ENCODE peak calls at places on chromosomes 13 and 19, in six cellular contexts. One of them, this sample, is unnamed.

GRCh38 chr19:16930753-16931152 is 42.0 kb downstream of the F2RL3 start:
- DNase-seq in K562: no peak
- DNase-seq in GM12878: no peak
- DNase-seq in HCT116: no peak
- DNase-seq in HepG2: no peak
- DNase-seq in H1: no peak
- DNase-seq in this sample: no peak

GRCh38 chr19:33402421-33403220 is 29.1 kb downstream of the CEBPG start:
- DNase-seq in HCT116: no peak
- DNase-seq in K562: no peak
- DNase-seq in GM12878: no peak
- DNase-seq in HepG2: no peak
- DNase-seq in H1: no peak
- DNase-seq in this sample: no peak

GRCh38 chr19:35995655-35995993 is 636 bp downstream of the SDHAF1 start:
- DNase-seq in HCT116: no peak
- DNase-seq in K562: peak
- DNase-seq in H1: no peak
- DNase-seq in HepG2: peak
- DNase-seq in GM12878: no peak
- DNase-seq in this sample: no peak

GRCh38 chr13:103288114-103288513 is 221.9 kb upstream of the SLC10A2 start:
- DNase-seq in HepG2: no peak
- DNase-seq in GM12878: no peak
- DNase-seq in K562: no peak
- DNase-seq in HCT116: no peak
- DNase-seq in H1: no peak
- DNase-seq in this sample: no peak

GRCh38 chr13:108269601-108270328 is at the start of gene TNFSF13B:
- DNase-seq in HepG2: peak
- DNase-seq in GM12878: peak
- DNase-seq in H1: peak
- DNase-seq in HCT116: no peak
- DNase-seq in K562: peak
- DNase-seq in this sample: no peak

GRCh38 chr19:18683955-18684641 is 618 bp downstream of the CRTC1 start:
- DNase-seq in HCT116: no peak
- DNase-seq in GM12878: no peak
- DNase-seq in HepG2: no peak
- DNase-seq in H1: no peak
- DNase-seq in K562: no peak
- DNase-seq in this sample: no peak

GRCh38 chr19:9673912-9674668 is 810 bp downstream of the ZNF562 start:
- DNase-seq in HepG2: peak
- DNase-seq in HCT116: peak
- DNase-seq in GM12878: peak
- DNase-seq in K562: peak
- DNase-seq in H1: no peak
- DNase-seq in this sample: no peak

GRCh38 chr19:13163609-13164364 is 13.6 kb downstream of the IER2 start:
- DNase-seq in HepG2: peak
- DNase-seq in H1: no peak
- DNase-seq in GM12878: no peak
- DNase-seq in K562: peak
- DNase-seq in HCT116: no peak
- DNase-seq in this sample: peak

GRCh38 chr13:44422755-44423643 is 49.4 kb downstream of the SERP2 start:
- DNase-seq in H1: no peak
- DNase-seq in HepG2: no peak
- DNase-seq in K562: no peak
- DNase-seq in GM12878: no peak
- DNase-seq in HCT116: no peak
- DNase-seq in this sample: no peak

GRCh38 chr19:2282062-2282861 is at the start of gene PEAK3:
- DNase-seq in GM12878: no peak
- DNase-seq in H1: no peak
- DNase-seq in K562: peak
- DNase-seq in HepG2: no peak
- DNase-seq in HCT116: no peak
- DNase-seq in this sample: no peak
- TF ChIP-seq YY1 in GM12878: no peak
- TF ChIP-seq YY1 in H1: no peak
- TF ChIP-seq YY1 in K562: no peak
- TF ChIP-seq YY1 in HepG2: no peak
- TF ChIP-seq YY1 in HCT116: no peak
- TF ChIP-seq YY1 in this sample: no peak

GRCh38 chr13:111316161-111316730 is 4.2 kb upstream of the TEX29 start:
- DNase-seq in HCT116: no peak
- DNase-seq in K562: no peak
- DNase-seq in GM12878: no peak
- DNase-seq in HepG2: no peak
- DNase-seq in H1: no peak
- DNase-seq in this sample: no peak
- TF ChIP-seq ZNF274 in HCT116: no peak
- TF ChIP-seq ZNF274 in K562: no peak
- TF ChIP-seq ZNF274 in GM12878: no peak
- TF ChIP-seq ZNF274 in HepG2: no peak
- TF ChIP-seq ZNF274 in H1: no peak
- TF ChIP-seq ZNF274 in this sample: no peak

GRCh38 chr13:33150146-33150545 is 133.9 kb downstream of the KL start:
- DNase-seq in K562: no peak
- DNase-seq in HCT116: no peak
- DNase-seq in H1: no peak
- DNase-seq in HepG2: peak
- DNase-seq in GM12878: no peak
- DNase-seq in this sample: no peak
- TF ChIP-seq YY1 in K562: no peak
- TF ChIP-seq YY1 in HCT116: no peak
- TF ChIP-seq YY1 in H1: no peak
- TF ChIP-seq YY1 in HepG2: no peak
- TF ChIP-seq YY1 in GM12878: no peak
- TF ChIP-seq YY1 in this sample: no peak

GRCh38 chr13:64928704-64929499 is 2301.2 kb downstream of the PCDH9 start:
- DNase-seq in H1: no peak
- DNase-seq in HCT116: peak
- DNase-seq in GM12878: no peak
- DNase-seq in HepG2: no peak
- DNase-seq in K562: no peak
- DNase-seq in this sample: no peak

GRCh38 chr13:64930636-64931035 is 2299.5 kb downstream of the PCDH9 start:
- DNase-seq in HepG2: no peak
- DNase-seq in K562: no peak
- DNase-seq in GM12878: no peak
- DNase-seq in H1: no peak
- DNase-seq in HCT116: no peak
- DNase-seq in this sample: no peak

GRCh38 chr13:64924401-64924800 is 2305.7 kb downstream of the PCDH9 start:
- DNase-seq in K562: no peak
- DNase-seq in HepG2: no peak
- DNase-seq in H1: no peak
- DNase-seq in GM12878: no peak
- DNase-seq in HCT116: no peak
- DNase-seq in this sample: no peak

GRCh38 chr13:64925284-64925683 is 2304.9 kb downstream of the PCDH9 start:
- DNase-seq in H1: peak
- DNase-seq in GM12878: no peak
- DNase-seq in HepG2: no peak
- DNase-seq in HCT116: no peak
- DNase-seq in K562: no peak
- DNase-seq in this sample: no peak

GRCh38 chr13:64925727-64926126 is 2304.4 kb downstream of the PCDH9 start:
- DNase-seq in HepG2: no peak
- DNase-seq in K562: no peak
- DNase-seq in HCT116: no peak
- DNase-seq in H1: no peak
- DNase-seq in GM12878: no peak
- DNase-seq in this sample: no peak
- TF ChIP-seq ZNF274 in HepG2: no peak
- TF ChIP-seq ZNF274 in K562: no peak
- TF ChIP-seq ZNF274 in HCT116: no peak
- TF ChIP-seq ZNF274 in H1: no peak
- TF ChIP-seq ZNF274 in GM12878: no peak
- TF ChIP-seq ZNF274 in this sample: no peak

DNA sequence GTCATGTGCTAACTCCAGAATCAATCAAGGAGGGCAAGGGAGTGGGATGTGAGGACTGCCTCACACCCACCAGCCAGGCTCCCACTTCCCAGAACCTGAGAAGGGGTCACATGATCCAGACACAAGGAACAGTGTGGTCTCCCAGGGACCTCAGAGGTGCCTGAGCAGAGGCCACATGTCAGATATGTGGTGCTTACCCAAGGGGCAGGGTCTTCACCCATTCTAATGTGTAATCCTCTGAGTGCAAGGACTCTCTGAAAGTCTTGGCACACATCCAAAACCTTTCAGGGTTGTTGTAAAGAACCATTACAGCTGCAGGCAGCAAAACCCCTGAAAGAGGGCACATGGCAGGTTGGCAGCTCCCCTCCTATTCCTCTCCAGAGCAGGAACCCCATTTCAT is 656.6 kb downstream of the UQCRFS1 start:
- DNase-seq in HCT116: no peak
- DNase-seq in HepG2: no peak
- DNase-seq in GM12878: no peak
- DNase-seq in K562: no peak
- DNase-seq in H1: no peak
- DNase-seq in this sample: no peak
- TF ChIP-seq YY1 in HCT116: no peak
- TF ChIP-seq YY1 in HepG2: no peak
- TF ChIP-seq YY1 in GM12878: no peak
- TF ChIP-seq YY1 in K562: no peak
- TF ChIP-seq YY1 in H1: no peak
- TF ChIP-seq YY1 in this sample: no peak

GRCh38 chr13:76035711-76036110 is 399.6 kb downstream of the LMO7 start:
- DNase-seq in HCT116: no peak
- DNase-seq in GM12878: no peak
- DNase-seq in HepG2: no peak
- DNase-seq in H1: no peak
- DNase-seq in K562: no peak
- DNase-seq in this sample: no peak
- TF ChIP-seq ZNF274 in HCT116: no peak
- TF ChIP-seq ZNF274 in GM12878: no peak
- TF ChIP-seq ZNF274 in HepG2: no peak
- TF ChIP-seq ZNF274 in H1: no peak
- TF ChIP-seq ZNF274 in K562: no peak
- TF ChIP-seq ZNF274 in this sample: no peak

GRCh38 chr19:45306040-45306439 is 16.6 kb downstream of the CKM start:
- DNase-seq in HepG2: no peak
- DNase-seq in HCT116: no peak
- DNase-seq in H1: no peak
- DNase-seq in GM12878: no peak
- DNase-seq in K562: no peak
- DNase-seq in this sample: no peak

GRCh38 chr19:45305421-45305820 is 17.3 kb downstream of the CKM start:
- DNase-seq in HepG2: peak
- DNase-seq in HCT116: no peak
- DNase-seq in GM12878: no peak
- DNase-seq in K562: peak
- DNase-seq in H1: no peak
- DNase-seq in this sample: no peak

GRCh38 chr19:45306522-45307027 is 16.1 kb downstream of the CKM start:
- DNase-seq in K562: peak
- DNase-seq in HepG2: no peak
- DNase-seq in HCT116: no peak
- DNase-seq in H1: no peak
- DNase-seq in GM12878: no peak
- DNase-seq in this sample: no peak

GRCh38 chr19:45305007-45305406 is 17.7 kb downstream of the CKM start:
- DNase-seq in K562: no peak
- DNase-seq in H1: no peak
- DNase-seq in HepG2: no peak
- DNase-seq in HCT116: no peak
- DNase-seq in GM12878: no peak
- DNase-seq in this sample: no peak

GRCh38 chr19:45307361-45307760 is 15.3 kb downstream of the CKM start:
- DNase-seq in HepG2: no peak
- DNase-seq in GM12878: no peak
- DNase-seq in H1: no peak
- DNase-seq in HCT116: no peak
- DNase-seq in K562: no peak
- DNase-seq in this sample: no peak
- TF ChIP-seq YY1 in HepG2: no peak
- TF ChIP-seq YY1 in GM12878: no peak
- TF ChIP-seq YY1 in H1: no peak
- TF ChIP-seq YY1 in HCT116: no peak
- TF ChIP-seq YY1 in K562: no peak
- TF ChIP-seq YY1 in this sample: no peak

GRCh38 chr19:5693195-5694166 is 3.4 kb downstream of the RPL36 start:
- DNase-seq in H1: no peak
- DNase-seq in GM12878: no peak
- DNase-seq in HCT116: no peak
- DNase-seq in HepG2: no peak
- DNase-seq in K562: no peak
- DNase-seq in this sample: no peak
- TF ChIP-seq ZNF274 in H1: no peak
- TF ChIP-seq ZNF274 in GM12878: no peak
- TF ChIP-seq ZNF274 in HCT116: no peak
- TF ChIP-seq ZNF274 in HepG2: no peak
- TF ChIP-seq ZNF274 in K562: no peak
- TF ChIP-seq ZNF274 in this sample: no peak